ENCODE peak calls at places on chromosomes 6 and 20, in four cellular contexts. V is HCT116, L is GM12878, M is H1. Q is an unnamed sample.

GRCh38 chr20:35368616-35369423 is 43.0 kb downstream of the UQCC1 start:
- DNase-seq in M (no peak), L (no peak), V (no peak), Q (peak)

GRCh38 chr6:28757429-28758045 is 166.2 kb downstream of the TRIM27 start:
- DNase-seq in V (no peak), L (no peak), M (peak), Q (peak)

GRCh38 chr20:37343212-37343993 is 2.5 kb upstream of the SRC start:
- DNase-seq in L (no peak), M (no peak), V (no peak), Q (peak)

GRCh38 chr6:143726015-143726647 is 48.4 kb downstream of the PHACTR2 start:
- DNase-seq in M (no peak), L (no peak), V (no peak), Q (no peak)

GRCh38 chr20:32115196-32115767 is 5.8 kb downstream of the TM9SF4 start:
- DNase-seq in M (no peak), L (no peak), V (no peak), Q (no peak)

GRCh38 chr6:87656857-87657256 is 45.2 kb downstream of the AKIRIN2 start:
- DNase-seq in V (no peak), M (no peak), L (no peak), Q (no peak)

GRCh38 chr6:21664263-21665081 is 70.9 kb downstream of the SOX4 start:
- DNase-seq in V (no peak), M (peak), L (no peak), Q (no peak)

GRCh38 chr6:92231220-92231701 is 1188.1 kb downstream of the EPHA7 start:
- DNase-seq in M (no peak), V (no peak), L (no peak), Q (no peak)

GRCh38 chr20:45154183-45154582 is 20.5 kb upstream of the PI3 start:
- DNase-seq in L (no peak), M (no peak), V (no peak), Q (no peak)

GRCh38 chr6:109458774-109459531 is 3.4 kb upstream of the MICAL1 start:
- DNase-seq in L (peak), V (no peak), M (no peak), Q (no peak)

GRCh38 chr20:10701607-10702006 is 27.8 kb upstream of the JAG1 start:
- DNase-seq in M (no peak), L (no peak), V (no peak), Q (no peak)

GRCh38 chr20:49186535-49187329 is 1.4 kb downstream of the STAU1 start:
- DNase-seq in V (no peak), L (no peak), M (no peak), Q (peak)

GRCh38 chr6:170035896-170036295 is 255.0 kb downstream of the DLL1 start:
- DNase-seq in M (peak), V (no peak), L (no peak), Q (no peak)

GRCh38 chr6:123380257-123380656 is 256.5 kb downstream of the TRDN start:
- DNase-seq in M (no peak), V (no peak), L (no peak), Q (peak)

GRCh38 chr6:157537518-157537917 is 156.5 kb downstream of the ZDHHC14 start:
- DNase-seq in M (no peak), L (no peak), V (no peak), Q (no peak)

GRCh38 chr6:147205690-147206600 is 1.7 kb downstream of the STXBP5 start:
- DNase-seq in L (no peak), M (no peak), V (no peak), Q (no peak)

GRCh38 chr6:126180585-126180984 is 159.3 kb upstream of the CENPW start:
- DNase-seq in L (peak), M (no peak), V (peak), Q (no peak)

GRCh38 chr20:17678886-17679285 is 3.2 kb downstream of the RRBP1 start:
- DNase-seq in M (no peak), V (no peak), L (no peak), Q (no peak)

GRCh38 chr6:154931741-154932424 is 63.2 kb upstream of the TIAM2 start:
- DNase-seq in L (no peak), V (no peak), M (no peak), Q (no peak)

GRCh38 chr6:47789553-47789952 is 7.7 kb downstream of the OPN5 start:
- DNase-seq in V (no peak), L (no peak), M (no peak), Q (no peak)

GRCh38 chr6:35568967-35569606 is 56.4 kb upstream of the TULP1 start:
- DNase-seq in L (no peak), V (no peak), M (peak), Q (no peak)

GRCh38 chr20:47479506-47479905 is 22.2 kb upstream of the NCOA3 start:
- DNase-seq in V (no peak), L (no peak), M (no peak), Q (no peak)

GRCh38 chr20:50019466-50020256 is 36.9 kb downstream of the SNAI1 start:
- DNase-seq in V (no peak), M (no peak), L (no peak), Q (peak)

GRCh38 chr20:1341561-1342265 is 12.8 kb upstream of the SDCBP2 start:
- DNase-seq in L (no peak), M (peak), V (no peak), Q (no peak)

DNA sequence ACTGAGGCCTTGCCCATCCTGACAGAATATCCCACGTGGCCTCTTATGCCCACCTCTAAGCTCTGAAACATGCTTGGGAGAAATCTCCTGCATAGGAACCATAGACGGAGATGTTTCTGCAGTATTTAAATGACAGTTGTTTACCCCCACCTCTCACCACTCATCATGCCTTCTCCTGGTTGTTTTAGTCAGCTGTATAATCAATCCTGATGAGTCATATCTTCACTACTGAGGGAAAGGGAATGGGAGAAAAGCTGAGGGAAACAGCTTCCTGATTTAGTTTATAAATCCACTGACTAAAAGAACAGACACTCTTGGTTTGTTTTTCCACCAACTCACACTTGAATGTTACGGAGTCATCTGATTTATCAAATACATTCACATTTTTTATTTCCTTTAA is 113.2 kb upstream of the TENT5A start:
- DNase-seq in L (no peak), M (no peak), V (no peak), Q (no peak)
- TF ChIP-seq JUND in L (no peak), M (no peak), V (peak), Q (no peak)

DNA sequence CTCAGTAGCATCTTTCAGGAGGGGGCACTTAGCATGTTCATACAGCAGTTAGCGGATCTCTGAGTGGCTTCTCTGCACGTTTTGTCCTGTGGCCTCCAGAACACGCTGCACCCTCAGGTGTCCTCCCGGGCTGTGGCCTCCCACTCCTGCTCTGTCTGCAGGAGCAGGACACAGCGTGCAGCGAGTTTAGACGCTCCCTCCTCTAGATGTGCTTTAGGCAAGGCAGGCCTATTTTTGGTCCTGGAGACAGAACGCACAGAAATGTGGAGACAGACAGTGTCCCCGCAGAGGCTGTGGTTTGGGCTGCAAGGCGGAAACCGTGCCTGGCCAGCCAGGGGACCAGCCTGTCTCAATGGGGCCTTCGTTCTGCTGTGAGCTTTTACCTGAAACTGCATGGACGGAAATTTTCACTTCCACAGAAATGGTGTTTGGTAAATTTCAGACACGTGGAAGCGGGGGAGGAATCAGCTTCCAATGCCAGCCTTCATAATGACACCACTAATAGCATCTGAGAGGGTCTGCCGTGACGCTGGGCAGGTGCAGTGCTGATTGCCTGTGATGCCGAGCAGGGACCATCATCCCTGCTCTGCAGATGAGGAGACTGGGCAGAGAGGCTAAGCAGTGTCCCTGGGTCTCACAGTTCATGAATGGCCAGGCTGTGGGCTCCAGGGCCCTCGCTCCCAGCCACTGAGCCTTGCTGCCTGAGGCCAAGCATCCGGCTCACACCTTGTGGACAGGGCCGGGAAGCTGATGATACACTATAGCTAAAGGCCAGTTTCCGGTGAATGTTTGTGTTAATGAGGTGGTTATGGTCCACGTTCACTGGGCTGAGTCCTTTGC is 120.9 kb downstream of the SYCP2 start:
- DNase-seq in L (no peak), V (no peak), M (peak), Q (no peak)
- TF ChIP-seq JUND in L (no peak), V (no peak), M (no peak), Q (no peak)

GRCh38 chr20:63562461-63563185 is 8.7 kb downstream of the FNDC11 start:
- DNase-seq in V (no peak), L (no peak), M (no peak), Q (no peak)
- TF ChIP-seq JUND in V (no peak), L (no peak), M (no peak), Q (no peak)

DNA sequence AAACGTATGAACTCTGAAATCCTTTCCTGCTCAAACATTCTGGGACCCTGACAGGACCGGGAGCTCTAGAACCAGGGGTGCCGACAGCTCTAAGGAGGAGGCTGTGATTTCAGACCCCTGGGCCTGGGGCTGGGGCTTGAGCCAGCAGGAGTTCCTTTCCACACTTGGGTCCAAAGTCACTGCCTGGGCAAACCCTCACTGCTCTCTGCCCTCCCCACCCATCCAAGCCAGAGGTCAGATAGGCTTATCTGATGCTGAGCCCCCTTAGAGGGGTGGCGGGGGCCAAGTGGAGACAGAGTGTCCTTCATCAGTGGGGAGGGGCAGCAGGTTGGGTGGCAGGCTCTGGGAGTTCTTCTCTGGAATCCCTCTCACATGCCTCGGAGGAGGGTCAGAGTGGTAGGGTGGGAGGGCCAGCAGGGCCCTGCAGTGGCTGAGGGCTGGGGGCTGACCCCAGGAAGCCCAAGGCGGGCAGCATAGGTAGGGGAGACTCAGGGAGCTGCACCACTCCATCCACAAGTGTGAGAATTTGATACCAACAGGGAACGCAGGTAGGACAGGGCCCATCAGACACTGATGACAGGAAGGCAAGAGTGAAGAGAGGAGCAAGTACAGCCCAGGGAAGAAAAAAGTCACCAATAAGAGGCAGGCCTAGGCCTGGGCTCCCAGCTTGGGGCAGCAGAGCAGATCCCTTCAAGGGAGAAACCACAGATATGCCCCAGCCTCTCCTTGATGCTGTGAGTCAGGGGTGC is 121.0 kb downstream of the MRPL14 start:
- DNase-seq in L (no peak), V (no peak), M (no peak), Q (no peak)
- TF ChIP-seq JUND in L (no peak), V (no peak), M (no peak), Q (no peak)

DNA sequence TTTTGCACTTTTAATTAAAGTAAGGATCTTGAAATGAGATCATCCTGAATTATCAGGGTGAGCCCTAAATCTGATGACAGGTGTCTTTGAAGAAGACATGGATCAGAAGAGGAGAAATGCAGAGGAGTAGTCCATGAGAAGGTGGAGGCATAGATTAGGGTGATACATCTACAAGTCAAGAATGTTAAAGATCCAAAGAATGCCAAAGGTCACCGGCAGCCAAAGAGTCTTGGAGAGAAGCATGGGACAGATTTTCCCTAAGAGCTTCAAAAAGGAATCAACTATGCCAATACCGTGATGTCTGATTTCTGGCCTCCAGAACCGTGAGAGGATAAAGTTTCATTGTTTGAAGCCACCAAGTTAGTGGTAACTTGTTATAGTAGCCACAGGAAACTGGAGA is 59.0 kb upstream of the THEMIS start:
- DNase-seq in M (no peak), L (no peak), V (no peak), Q (no peak)
- TF ChIP-seq JUND in M (no peak), L (no peak), V (no peak), Q (no peak)